ENCODE peak calls at places on chromosomes 13 and 19, in four cellular contexts. X, T, D and R are unnamed samples.

GRCh38 chr13:107585466-107585865 is 629.9 kb downstream of the LIG4 start:
- DNase-seq in T (no peak), D (no peak), X (no peak), R (peak; percentile 23)

GRCh38 chr19:51258165-51258564 is 7.3 kb downstream of the SIGLECL1 start:
- DNase-seq in T (no peak), X (no peak), D (no peak), R (no peak)

GRCh38 chr13:27170521-27171243 is 929 bp downstream of the USP12 start:
- DNase-seq in T (peak; percentile 34), D (peak; percentile 64), X (peak; percentile 49), R (peak; percentile 37)

GRCh38 chr19:6210721-6211600 is 68.8 kb downstream of the MLLT1 start:
- DNase-seq in D (no peak), T (no peak), X (no peak), R (no peak)

GRCh38 chr13:30870049-30870884 is 35.8 kb upstream of the MEDAG start:
- DNase-seq in T (no peak), X (peak; percentile 100), D (peak; percentile 82), R (peak; percentile 95)

GRCh38 chr13:80524447-80525215 is 183.7 kb upstream of the SPRY2 start:
- DNase-seq in X (peak; percentile 8), T (no peak), D (no peak), R (no peak)

GRCh38 chr13:74767031-74767430 is 632.8 kb upstream of the KLF12 start:
- DNase-seq in T (no peak), D (no peak), X (peak; percentile 68), R (no peak)

GRCh38 chr13:113906566-113906965 is 42.7 kb upstream of the GAS6 start:
- DNase-seq in D (no peak), X (peak; percentile 46), T (no peak), R (peak; percentile 30)

GRCh38 chr19:29320076-29320475 is 107.1 kb upstream of the UQCRFS1 start:
- DNase-seq in T (no peak), D (no peak), X (no peak), R (no peak)

GRCh38 chr13:50584856-50585580 is 258.5 kb downstream of the DLEU7 start:
- DNase-seq in T (peak; percentile 14), X (no peak), D (no peak), R (no peak)

GRCh38 chr13:113836917-113837553 is 26.8 kb downstream of the GAS6 start:
- DNase-seq in D (peak; percentile 64), X (peak; percentile 90), T (no peak), R (peak; percentile 61)

GRCh38 chr19:42216653-42217521 is 590 bp downstream of the DEDD2 start:
- DNase-seq in T (no peak), D (peak; percentile 71), X (no peak), R (peak; percentile 37)

GRCh38 chr13:42028113-42028799 is 20.2 kb upstream of the DGKH start:
- DNase-seq in D (peak; percentile 64), X (no peak), T (no peak), R (no peak)

GRCh38 chr19:21256722-21257121 is 72.5 kb downstream of the ZNF708 start:
- DNase-seq in T (peak; percentile 4), X (no peak), D (peak; percentile 16), R (no peak)

GRCh38 chr13:46085737-46086136 is 19.1 kb downstream of the CPB2 start:
- DNase-seq in T (no peak), D (no peak), X (no peak), R (no peak)

GRCh38 chr19:3626473-3627350 is at the start of gene CACTIN:
- DNase-seq in X (peak; percentile 94), T (peak; percentile 98), D (peak; percentile 99), R (peak; percentile 99)

GRCh38 chr13:25699056-25699455 is 327.3 kb downstream of the ATP8A2 start:
- DNase-seq in T (no peak), X (peak; percentile 53), D (no peak), R (peak; percentile 14)

GRCh38 chr13:40670307-40670706 is 3.9 kb upstream of the FOXO1 start:
- DNase-seq in D (no peak), T (no peak), X (no peak), R (no peak)

GRCh38 chr19:47660435-47660832 is 51.5 kb downstream of the BICRA start:
- DNase-seq in T (no peak), D (peak; percentile 75), X (no peak), R (peak; percentile 24)

GRCh38 chr13:112160558-112160957 is 93.6 kb downstream of the SOX1 start:
- DNase-seq in T (no peak), X (no peak), D (no peak), R (no peak)

GRCh38 chr13:111365149-111366005 is 44.9 kb downstream of the TEX29 start:
- DNase-seq in D (no peak), T (no peak), X (no peak), R (no peak)

GRCh38 chr19:3034845-3035541 is 5.9 kb upstream of the TLE2 start:
- DNase-seq in D (peak; percentile 62), T (peak; percentile 30), X (peak; percentile 24), R (peak; percentile 67)

GRCh38 chr19:32924200-32924599 is 47.6 kb downstream of the CEP89 start:
- DNase-seq in T (peak; percentile 3), X (peak; percentile 18), D (peak; percentile 12), R (no peak)

GRCh38 chr13:100508391-100508790 is 80.2 kb downstream of the GGACT start:
- DNase-seq in X (no peak), T (no peak), D (no peak), R (no peak)

GRCh38 chr19:57302020-57302465 is 18.2 kb upstream of the ZNF543 start:
- DNase-seq in T (no peak), D (peak; percentile 52), X (peak; percentile 73), R (peak; percentile 92)

GRCh38 chr13:97030705-97031452 is 36.6 kb upstream of the OXGR1 start:
- DNase-seq in D (peak; percentile 55), X (peak; percentile 40), T (peak; percentile 56), R (peak; percentile 20)

GRCh38 chr13:28347456-28348371 is 147.2 kb downstream of the FLT1 start:
- DNase-seq in X (peak; percentile 70), T (no peak), D (no peak), R (peak; percentile 41)